ENCODE peak calls at places on chromosomes 7 and 10, in five cellular contexts. E is NT2/D1; G is aorta; O is astrocyte; R is CD8-positive, alpha-beta memory T cell. F is an unnamed sample.
A peak's percentile ranks its signal among the peaks of the same experiment; 100 is the strongest.

GRCh38 chr10:128221128-128221527 is 94.9 kb upstream of the MKI67 start:
- DNase-seq in E (no peak), G (no peak), O (no peak), R (no peak), F (no peak)

GRCh38 chr10:96991313-96991841 is 159.3 kb downstream of the LCOR start:
- DNase-seq in E (no peak), G (no peak), O (peak; percentile 92), R (no peak), F (no peak)

GRCh38 chr7:47954231-47954911 is 6.1 kb upstream of the PKD1L1 start:
- DNase-seq in E (no peak), G (no peak), O (peak; percentile 95), R (no peak), F (no peak)

GRCh38 chr7:149753370-149754233 is 19.8 kb downstream of the ZNF467 start:
- DNase-seq in E (no peak), G (no peak), O (peak; percentile 12), R (no peak), F (no peak)

GRCh38 chr10:60032723-60033122 is 126.4 kb upstream of the CCDC6 start:
- DNase-seq in E (peak; percentile 30), G (no peak), O (peak; percentile 25), R (peak; percentile 13), F (no peak)

GRCh38 chr7:20458483-20458882 is 127.8 kb downstream of the ITGB8 start:
- DNase-seq in E (no peak), G (no peak), O (no peak), R (no peak), F (no peak)

GRCh38 chr10:93875032-93875358 is 18.8 kb upstream of the SLC35G1 start:
- DNase-seq in E (no peak), G (no peak), O (peak; percentile 58), R (no peak), F (no peak)

GRCh38 chr7:158876984-158877383 is 20.6 kb downstream of the DYNC2I1 start:
- DNase-seq in E (no peak), G (no peak), O (no peak), R (no peak), F (no peak)

GRCh38 chr7:20991544-20991943 is 204.9 kb upstream of the SP8 start:
- DNase-seq in E (no peak), G (no peak), O (no peak), R (no peak), F (no peak)

DNA sequence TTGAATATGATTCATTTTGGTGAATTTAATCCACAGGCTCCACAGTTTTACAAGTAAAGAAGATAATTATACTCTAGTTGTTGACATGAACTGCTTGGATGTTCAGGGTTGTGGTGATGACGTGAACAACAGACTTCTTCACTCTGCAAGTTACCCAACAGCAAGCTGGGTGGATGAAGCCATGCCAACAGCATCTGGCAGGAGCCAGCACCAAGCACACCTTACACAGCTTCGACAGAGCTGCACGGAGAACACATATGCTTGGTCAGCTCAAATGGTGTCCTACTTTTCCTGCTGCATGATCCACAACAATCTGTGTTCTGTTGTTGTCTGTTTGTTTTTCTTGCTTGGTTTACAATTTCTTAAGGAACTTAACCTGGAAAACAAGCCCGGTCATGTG is 9.8 kb downstream of the NOD1 start:
- DNase-seq in E (no peak), G (no peak), O (peak; percentile 20), R (no peak), F (no peak)
- H3K4me1 ChIP-seq in E (peaks cover 9% of the 10 kb centered on the region), G (peaks cover 2% of the 10 kb centered on the region), O (peaks cover 45% of the 10 kb centered on the region), R (peaks cover 31% of the 10 kb centered on the region), F (no peaks in the 10 kb centered on the region)

GRCh38 chr7:135670179-135670578 is 7.9 kb downstream of the STMP1 start:
- DNase-seq in E (no peak), G (no peak), O (peak; percentile 77), R (no peak), F (no peak)
- H3K4me1 ChIP-seq in E (no peaks in the 10 kb centered on the region), G (peaks cover 1% of the 10 kb centered on the region), O (peaks cover 37% of the 10 kb centered on the region), R (no peaks in the 10 kb centered on the region), F (peaks cover 39% of the 10 kb centered on the region)

GRCh38 chr10:8044908-8045727 is 9.4 kb upstream of the GATA3 start:
- DNase-seq in E (no peak), G (peak; percentile 67), O (no peak), R (peak; percentile 5), F (no peak)
- H3K4me1 ChIP-seq in E (peaks cover 20% of the 10 kb centered on the region), G (no peaks in the 10 kb centered on the region), O (peaks cover 7% of the 10 kb centered on the region), R (peaks cover 75% of the 10 kb centered on the region), F (no peaks in the 10 kb centered on the region)

DNA sequence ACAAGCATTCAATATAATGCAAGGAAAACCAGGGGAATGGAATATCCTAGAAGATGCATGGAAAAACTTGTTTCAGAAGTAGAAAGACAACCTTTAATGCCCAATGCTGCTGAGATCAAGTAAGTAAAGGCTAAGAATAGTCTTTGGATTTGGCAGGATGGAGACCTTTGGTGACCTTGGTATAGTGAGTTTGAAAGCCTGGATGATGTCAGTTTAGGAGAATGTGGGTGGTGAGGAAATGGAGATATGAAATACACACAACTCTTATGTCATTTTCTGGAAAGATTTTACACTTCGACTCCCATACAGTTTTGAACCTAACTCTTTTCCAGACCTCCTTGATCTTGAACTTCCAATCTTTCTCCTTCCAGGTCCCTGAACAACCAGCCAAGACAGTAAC is 185.7 kb downstream of the TFEC start:
- DNase-seq in E (no peak), G (no peak), O (no peak), R (no peak), F (no peak)
- H3K4me1 ChIP-seq in E (no peaks in the 10 kb centered on the region), G (no peaks in the 10 kb centered on the region), O (no peaks in the 10 kb centered on the region), R (no peaks in the 10 kb centered on the region), F (no peaks in the 10 kb centered on the region)

GRCh38 chr7:69714886-69715571 is 116.8 kb downstream of the AUTS2 start:
- DNase-seq in E (no peak), G (no peak), O (peak; percentile 71), R (no peak), F (no peak)
- H3K4me1 ChIP-seq in E (no peaks in the 10 kb centered on the region), G (no peaks in the 10 kb centered on the region), O (peaks cover 4% of the 10 kb centered on the region), R (no peaks in the 10 kb centered on the region), F (no peaks in the 10 kb centered on the region)

GRCh38 chr10:115049957-115050356 is 43.2 kb upstream of the ATRNL1 start:
- DNase-seq in E (peak; percentile 6), G (no peak), O (peak; percentile 53), R (no peak), F (no peak)

GRCh38 chr10:115049318-115049717 is 43.8 kb upstream of the ATRNL1 start:
- DNase-seq in E (no peak), G (no peak), O (no peak), R (no peak), F (no peak)

GRCh38 chr10:115052216-115052615 is 40.9 kb upstream of the ATRNL1 start:
- DNase-seq in E (no peak), G (no peak), O (no peak), R (no peak), F (no peak)

GRCh38 chr10:115051216-115051615 is 41.9 kb upstream of the ATRNL1 start:
- DNase-seq in E (no peak), G (no peak), O (no peak), R (no peak), F (no peak)

DNA sequence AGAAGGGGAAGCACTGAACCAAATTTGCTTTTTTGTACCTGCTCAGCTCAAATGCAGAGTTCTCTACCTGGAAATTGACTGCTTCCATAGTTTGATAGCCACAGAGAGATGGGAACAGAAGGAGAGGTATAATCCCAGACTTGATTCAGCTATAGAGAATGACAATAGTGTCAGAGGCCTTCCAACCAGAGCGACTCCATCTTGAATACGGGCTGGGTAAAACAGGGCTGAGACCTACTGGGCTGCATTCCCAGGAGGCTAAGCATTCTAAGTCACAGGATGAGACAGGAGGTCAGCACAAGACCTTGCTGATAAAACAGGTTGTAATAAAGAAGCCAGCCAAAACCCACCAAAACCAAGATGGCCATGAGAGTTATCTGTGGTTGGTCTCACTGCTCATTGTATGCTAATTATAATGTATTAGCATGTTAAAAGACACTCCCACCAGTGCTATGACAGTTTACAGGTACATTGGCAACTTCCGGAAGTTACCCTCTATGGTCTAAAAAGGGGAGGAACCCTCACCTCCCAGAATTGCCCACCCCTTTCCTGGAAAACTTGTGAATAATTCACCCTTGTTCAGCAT is 42.7 kb upstream of the ATRNL1 start:
- DNase-seq in E (no peak), G (no peak), O (no peak), R (no peak), F (no peak)
- H3K4me1 ChIP-seq in E (no peaks in the 10 kb centered on the region), G (no peaks in the 10 kb centered on the region), O (no peaks in the 10 kb centered on the region), R (no peaks in the 10 kb centered on the region), F (no peaks in the 10 kb centered on the region)

DNA sequence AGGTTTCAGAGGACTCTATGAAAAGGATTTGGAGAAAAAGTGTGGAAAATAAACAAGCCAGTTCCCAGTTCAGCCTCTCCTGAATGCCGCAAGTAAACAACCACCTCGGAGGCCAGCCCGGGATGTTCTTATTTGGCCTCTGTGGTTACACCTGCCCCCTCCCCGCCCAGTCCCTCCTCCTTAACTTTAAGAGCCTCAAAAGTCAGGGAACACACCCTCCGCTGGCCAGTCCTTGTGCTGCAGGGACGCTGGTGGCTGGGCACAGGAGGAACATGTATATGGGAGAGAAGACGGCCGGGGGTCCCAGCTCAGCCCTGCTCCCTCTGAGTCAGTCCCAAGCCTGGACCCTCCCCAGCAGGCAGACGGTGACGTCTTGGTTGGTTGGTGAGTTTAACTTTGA is 6.1 kb downstream of the CHST3 start:
- DNase-seq in E (peak; percentile 56), G (no peak), O (no peak), R (no peak), F (peak; percentile 83)
- H3K4me1 ChIP-seq in E (peaks cover 12% of the 10 kb centered on the region), G (peaks cover 5% of the 10 kb centered on the region), O (peaks cover 67% of the 10 kb centered on the region), R (peaks cover under 1% of the 10 kb centered on the region), F (peaks cover 79% of the 10 kb centered on the region)

GRCh38 chr7:1105189-1105588 is 17.3 kb downstream of the GPER1 start:
- DNase-seq in E (no peak), G (no peak), O (no peak), R (no peak), F (no peak)
- H3K4me1 ChIP-seq in E (peaks cover 19% of the 10 kb centered on the region), G (no peaks in the 10 kb centered on the region), O (peaks cover 10% of the 10 kb centered on the region), R (peaks cover 10% of the 10 kb centered on the region), F (no peaks in the 10 kb centered on the region)